ENCODE peak calls at places on chromosomes 13 and 19, in eight cellular contexts. F is activated T-cell treated with anti-CD3 and anti-CD28 coated beads, Interleukin-2, amount 50 U/mL, for 48 hours; J is AG04450; X is AG20443; N is putamen; P is body of pancreas; H is NCI-H1417 treated with DMSO at 0.1 percent for 48 hours; R is sciatic nerve. W is an unnamed sample.

GRCh38 chr19:3276341-3276799 is 51.9 kb downstream of the CELF5 start:
- DNase-seq in J (no peak), P (peak), F (peak), H (no peak), R (no peak), N (no peak), X (peak), W (no peak)

GRCh38 chr13:86633346-86633745 is 834.1 kb upstream of the SLITRK6 start:
- DNase-seq in X (no peak), J (no peak), N (no peak), H (no peak), F (no peak), P (no peak), R (no peak), W (no peak)

GRCh38 chr19:40704491-40705361 is 12.0 kb downstream of the COQ8B start:
- DNase-seq in N (no peak), P (no peak), H (no peak), R (no peak), X (no peak), J (no peak), F (no peak), W (no peak)

GRCh38 chr13:100892981-100893380 is 218.4 kb upstream of the TMTC4 start:
- DNase-seq in H (no peak), R (no peak), X (no peak), P (no peak), F (no peak), J (no peak), N (peak), W (no peak)

GRCh38 chr19:13137290-13137794 is 12.8 kb downstream of the STX10 start:
- DNase-seq in J (no peak), P (no peak), F (no peak), R (no peak), X (no peak), H (no peak), N (no peak), W (no peak)

GRCh38 chr13:110448230-110448629 is 113.3 kb downstream of the RAB20 start:
- DNase-seq in J (peak), P (no peak), X (peak), N (no peak), R (no peak), H (no peak), F (no peak), W (no peak)

GRCh38 chr13:62360609-62361008 is 945.0 kb upstream of the PCDH20 start:
- DNase-seq in H (peak), R (no peak), P (no peak), X (no peak), N (no peak), F (no peak), J (no peak), W (no peak)

GRCh38 chr13:39462456-39462855 is 140.5 kb downstream of the LHFPL6 start:
- DNase-seq in P (no peak), N (no peak), H (no peak), X (no peak), F (no peak), J (no peak), R (no peak), W (no peak)

GRCh38 chr19:49094505-49095482 is 9.5 kb downstream of the SNRNP70 start:
- DNase-seq in F (no peak), R (no peak), X (no peak), J (no peak), N (no peak), H (no peak), P (no peak), W (no peak)